ENCODE peak calls at places on chromosome 13, in seven cellular contexts. One of them, this sample, is unnamed.

GRCh38 chr13:93673885-93674284 is 447.3 kb downstream of the GPC6 start:
- DNase-seq in A549: no peak
- DNase-seq in BJ: no peak
- DNase-seq in CD8-positive, alpha-beta T cell: no peak
- DNase-seq in astrocyte: no peak
- DNase-seq in cardiac fibroblast: no peak
- DNase-seq in mucosa of descending colon: no peak
- DNase-seq in this sample: no peak

GRCh38 chr13:90872491-90873025 is 474.9 kb upstream of the MIR17HG start:
- DNase-seq in A549: no peak
- DNase-seq in BJ: no peak
- DNase-seq in CD8-positive, alpha-beta T cell: no peak
- DNase-seq in astrocyte: no peak
- DNase-seq in cardiac fibroblast: no peak
- DNase-seq in mucosa of descending colon: no peak
- DNase-seq in this sample: no peak

GRCh38 chr13:27183561-27184147 is 12.0 kb upstream of the USP12 start:
- DNase-seq in A549: no peak
- DNase-seq in BJ: no peak
- DNase-seq in CD8-positive, alpha-beta T cell: no peak
- DNase-seq in astrocyte: no peak
- DNase-seq in cardiac fibroblast: peak; percentile 49
- DNase-seq in mucosa of descending colon: no peak
- DNase-seq in this sample: no peak

GRCh38 chr13:105972811-105973590 is 562.5 kb downstream of the EFNB2 start:
- DNase-seq in A549: no peak
- DNase-seq in BJ: no peak
- DNase-seq in CD8-positive, alpha-beta T cell: no peak
- DNase-seq in astrocyte: no peak
- DNase-seq in cardiac fibroblast: no peak
- DNase-seq in mucosa of descending colon: no peak
- DNase-seq in this sample: no peak

GRCh38 chr13:23868521-23868920 is 20.7 kb downstream of the MIPEP start:
- DNase-seq in A549: no peak
- DNase-seq in BJ: no peak
- DNase-seq in CD8-positive, alpha-beta T cell: no peak
- DNase-seq in astrocyte: peak; percentile 75
- DNase-seq in cardiac fibroblast: peak; percentile 50
- DNase-seq in mucosa of descending colon: no peak
- DNase-seq in this sample: no peak

GRCh38 chr13:103703246-103703645 is 637.0 kb upstream of the SLC10A2 start:
- DNase-seq in A549: no peak
- DNase-seq in BJ: no peak
- DNase-seq in CD8-positive, alpha-beta T cell: no peak
- DNase-seq in astrocyte: no peak
- DNase-seq in cardiac fibroblast: no peak
- DNase-seq in mucosa of descending colon: no peak
- DNase-seq in this sample: no peak

GRCh38 chr13:75637101-75637774 is 1.1 kb downstream of the LMO7 start:
- DNase-seq in A549: no peak
- DNase-seq in BJ: no peak
- DNase-seq in CD8-positive, alpha-beta T cell: no peak
- DNase-seq in astrocyte: no peak
- DNase-seq in cardiac fibroblast: no peak
- DNase-seq in mucosa of descending colon: no peak
- DNase-seq in this sample: no peak

GRCh38 chr13:67069117-67069767 is 160.9 kb downstream of the PCDH9 start:
- DNase-seq in A549: peak; percentile 3
- DNase-seq in BJ: no peak
- DNase-seq in CD8-positive, alpha-beta T cell: no peak
- DNase-seq in astrocyte: no peak
- DNase-seq in cardiac fibroblast: peak; percentile 10
- DNase-seq in mucosa of descending colon: no peak
- DNase-seq in this sample: no peak

GRCh38 chr13:110238795-110239194 is 68.2 kb downstream of the COL4A1 start:
- DNase-seq in A549: no peak
- DNase-seq in BJ: no peak
- DNase-seq in CD8-positive, alpha-beta T cell: no peak
- DNase-seq in astrocyte: no peak
- DNase-seq in cardiac fibroblast: peak; percentile 62
- DNase-seq in mucosa of descending colon: no peak
- DNase-seq in this sample: no peak

GRCh38 chr13:105070452-105070851 is 1465.0 kb downstream of the EFNB2 start:
- DNase-seq in A549: no peak
- DNase-seq in BJ: no peak
- DNase-seq in CD8-positive, alpha-beta T cell: no peak
- DNase-seq in astrocyte: no peak
- DNase-seq in cardiac fibroblast: no peak
- DNase-seq in mucosa of descending colon: no peak
- DNase-seq in this sample: no peak

GRCh38 chr13:73307481-73307880 is 248.7 kb downstream of the KLF5 start:
- DNase-seq in A549: no peak
- DNase-seq in BJ: peak; percentile 25
- DNase-seq in CD8-positive, alpha-beta T cell: no peak
- DNase-seq in astrocyte: no peak
- DNase-seq in cardiac fibroblast: no peak
- DNase-seq in mucosa of descending colon: no peak
- DNase-seq in this sample: no peak

GRCh38 chr13:38366954-38367645 is 17.4 kb downstream of the UFM1 start:
- DNase-seq in A549: no peak
- DNase-seq in BJ: no peak
- DNase-seq in CD8-positive, alpha-beta T cell: no peak
- DNase-seq in astrocyte: peak; percentile 31
- DNase-seq in cardiac fibroblast: peak; percentile 5
- DNase-seq in mucosa of descending colon: no peak
- DNase-seq in this sample: no peak

GRCh38 chr13:51726446-51727185 is 77.3 kb downstream of the DHRS12 start:
- DNase-seq in A549: no peak
- DNase-seq in BJ: no peak
- DNase-seq in CD8-positive, alpha-beta T cell: no peak
- DNase-seq in astrocyte: peak; percentile 65
- DNase-seq in cardiac fibroblast: peak; percentile 92
- DNase-seq in mucosa of descending colon: no peak
- DNase-seq in this sample: no peak

GRCh38 chr13:59745395-59745788 is 418.3 kb downstream of the DIAPH3 start:
- DNase-seq in A549: no peak
- DNase-seq in BJ: no peak
- DNase-seq in CD8-positive, alpha-beta T cell: no peak
- DNase-seq in astrocyte: peak; percentile 46
- DNase-seq in cardiac fibroblast: peak; percentile 35
- DNase-seq in mucosa of descending colon: no peak
- DNase-seq in this sample: no peak

GRCh38 chr13:39590466-39591036 is 12.4 kb downstream of the LHFPL6 start:
- DNase-seq in A549: no peak
- DNase-seq in BJ: no peak
- DNase-seq in CD8-positive, alpha-beta T cell: no peak
- DNase-seq in astrocyte: no peak
- DNase-seq in cardiac fibroblast: no peak
- DNase-seq in mucosa of descending colon: no peak
- DNase-seq in this sample: no peak

GRCh38 chr13:111278711-111279110 is 41.7 kb upstream of the TEX29 start:
- DNase-seq in A549: no peak
- DNase-seq in BJ: no peak
- DNase-seq in CD8-positive, alpha-beta T cell: no peak
- DNase-seq in astrocyte: no peak
- DNase-seq in cardiac fibroblast: no peak
- DNase-seq in mucosa of descending colon: no peak
- DNase-seq in this sample: no peak

GRCh38 chr13:28544026-28544425 is 49.1 kb upstream of the FLT1 start:
- DNase-seq in A549: no peak
- DNase-seq in BJ: no peak
- DNase-seq in CD8-positive, alpha-beta T cell: no peak
- DNase-seq in astrocyte: no peak
- DNase-seq in cardiac fibroblast: peak; percentile 7
- DNase-seq in mucosa of descending colon: no peak
- DNase-seq in this sample: no peak

GRCh38 chr13:95530178-95530577 is 22.3 kb upstream of the CLDN10 start:
- DNase-seq in A549: no peak
- DNase-seq in BJ: no peak
- DNase-seq in CD8-positive, alpha-beta T cell: no peak
- DNase-seq in astrocyte: peak; percentile 82
- DNase-seq in cardiac fibroblast: peak; percentile 70
- DNase-seq in mucosa of descending colon: no peak
- DNase-seq in this sample: no peak

GRCh38 chr13:66425741-66426140 is 804.4 kb downstream of the PCDH9 start:
- DNase-seq in A549: no peak
- DNase-seq in BJ: no peak
- DNase-seq in CD8-positive, alpha-beta T cell: no peak
- DNase-seq in astrocyte: peak; percentile 60
- DNase-seq in cardiac fibroblast: no peak
- DNase-seq in mucosa of descending colon: no peak
- DNase-seq in this sample: no peak

GRCh38 chr13:86932935-86933334 is 738.2 kb upstream of the SLITRK5 start:
- DNase-seq in A549: no peak
- DNase-seq in BJ: no peak
- DNase-seq in CD8-positive, alpha-beta T cell: no peak
- DNase-seq in astrocyte: peak; percentile 7
- DNase-seq in cardiac fibroblast: no peak
- DNase-seq in mucosa of descending colon: no peak
- DNase-seq in this sample: no peak

GRCh38 chr13:106095406-106095805 is 440.1 kb downstream of the EFNB2 start:
- DNase-seq in A549: no peak
- DNase-seq in BJ: no peak
- DNase-seq in CD8-positive, alpha-beta T cell: no peak
- DNase-seq in astrocyte: no peak
- DNase-seq in cardiac fibroblast: no peak
- DNase-seq in mucosa of descending colon: no peak
- DNase-seq in this sample: no peak

GRCh38 chr13:21075303-21076264 is 14.2 kb upstream of the LATS2 start:
- DNase-seq in A549: no peak
- DNase-seq in BJ: no peak
- DNase-seq in CD8-positive, alpha-beta T cell: no peak
- DNase-seq in astrocyte: no peak
- DNase-seq in cardiac fibroblast: peak; percentile 41
- DNase-seq in mucosa of descending colon: peak; percentile 46
- DNase-seq in this sample: no peak
- TF ChIP-seq CTCF in A549: no peak
- TF ChIP-seq CTCF in BJ: no peak
- TF ChIP-seq CTCF in CD8-positive, alpha-beta T cell: no peak
- TF ChIP-seq CTCF in astrocyte: no peak
- TF ChIP-seq CTCF in cardiac fibroblast: no peak
- TF ChIP-seq CTCF in mucosa of descending colon: no peak
- TF ChIP-seq CTCF in this sample: no peak

DNA sequence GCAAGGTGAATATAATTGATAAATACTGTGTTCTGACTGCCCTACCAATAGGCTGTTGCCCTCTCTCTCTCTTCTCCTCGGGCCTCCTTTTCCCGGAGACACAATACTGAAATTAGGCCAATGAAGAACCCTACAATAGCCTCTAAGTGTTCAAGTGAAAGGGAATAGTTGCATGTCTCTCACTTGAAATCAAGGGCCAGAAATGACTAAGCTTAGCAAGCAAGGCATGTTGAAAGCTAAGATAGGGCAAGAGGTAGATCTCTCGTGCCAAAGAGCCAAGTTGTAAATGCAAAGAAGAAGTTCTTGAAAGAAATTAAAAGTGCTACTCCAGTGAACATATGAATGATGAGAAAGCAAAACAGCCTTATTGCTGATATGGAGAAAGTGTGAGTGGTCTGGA is 13.4 kb downstream of the KATNAL1 start:
- DNase-seq in A549: no peak
- DNase-seq in BJ: no peak
- DNase-seq in CD8-positive, alpha-beta T cell: no peak
- DNase-seq in astrocyte: no peak
- DNase-seq in cardiac fibroblast: no peak
- DNase-seq in mucosa of descending colon: no peak
- DNase-seq in this sample: no peak
- TF ChIP-seq CTCF in A549: no peak
- TF ChIP-seq CTCF in BJ: no peak
- TF ChIP-seq CTCF in CD8-positive, alpha-beta T cell: no peak
- TF ChIP-seq CTCF in astrocyte: no peak
- TF ChIP-seq CTCF in cardiac fibroblast: no peak
- TF ChIP-seq CTCF in mucosa of descending colon: no peak
- TF ChIP-seq CTCF in this sample: no peak

DNA sequence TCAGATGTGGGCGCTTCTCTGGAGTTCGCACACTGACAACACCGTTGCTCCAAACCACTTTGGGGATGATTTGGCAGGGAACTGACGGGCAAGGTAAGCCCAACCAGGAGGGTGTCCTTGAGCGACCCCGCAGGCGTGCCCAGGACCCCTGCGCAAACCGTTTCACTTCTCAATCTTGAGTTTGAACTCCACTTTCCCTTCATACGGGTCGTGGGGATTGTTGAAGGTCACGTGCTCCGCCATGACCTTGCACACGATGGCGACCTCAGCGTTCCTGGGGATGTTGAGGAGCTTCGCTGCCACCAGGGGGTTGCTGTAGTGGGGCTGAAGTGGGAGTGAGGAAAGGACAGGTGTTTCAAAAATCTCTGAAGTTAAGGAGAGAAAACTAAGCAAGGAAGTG is 8.8 kb downstream of the ATP4B start:
- DNase-seq in A549: no peak
- DNase-seq in BJ: no peak
- DNase-seq in CD8-positive, alpha-beta T cell: no peak
- DNase-seq in astrocyte: no peak
- DNase-seq in cardiac fibroblast: no peak
- DNase-seq in mucosa of descending colon: peak; percentile 14
- DNase-seq in this sample: no peak
- TF ChIP-seq CTCF in A549: no peak
- TF ChIP-seq CTCF in BJ: no peak
- TF ChIP-seq CTCF in CD8-positive, alpha-beta T cell: no peak
- TF ChIP-seq CTCF in astrocyte: no peak
- TF ChIP-seq CTCF in cardiac fibroblast: no peak
- TF ChIP-seq CTCF in mucosa of descending colon: no peak
- TF ChIP-seq CTCF in this sample: no peak

GRCh38 chr13:61255035-61255796 is 160.4 kb downstream of the PCDH20 start:
- DNase-seq in A549: no peak
- DNase-seq in BJ: no peak
- DNase-seq in CD8-positive, alpha-beta T cell: no peak
- DNase-seq in astrocyte: no peak
- DNase-seq in cardiac fibroblast: peak; percentile 8
- DNase-seq in mucosa of descending colon: no peak
- DNase-seq in this sample: no peak
- TF ChIP-seq CTCF in A549: no peak
- TF ChIP-seq CTCF in BJ: no peak
- TF ChIP-seq CTCF in CD8-positive, alpha-beta T cell: no peak
- TF ChIP-seq CTCF in astrocyte: peak; percentile 21
- TF ChIP-seq CTCF in cardiac fibroblast: peak; percentile 27
- TF ChIP-seq CTCF in mucosa of descending colon: no peak
- TF ChIP-seq CTCF in this sample: peak; percentile 33